ENCODE peak calls at places on chromosomes 3 and 15, in four cellular contexts. E is endodermal cell, S is caudate nucleus, U is lower lobe of right lung. F is an unnamed sample.

GRCh38 chr3:74328505-74328904 is 286.0 kb downstream of the CNTN3 start:
- DNase-seq in S (no peak), U (no peak), E (no peak), F (no peak)

GRCh38 chr3:127305499-127305898 is 17.7 kb upstream of the PRR20G start:
- DNase-seq in U (no peak), S (no peak), E (no peak), F (no peak)

GRCh38 chr3:27521179-27521871 is 37.1 kb upstream of the SLC4A7 start:
- DNase-seq in S (no peak), E (no peak), U (no peak), F (no peak)

GRCh38 chr3:69082805-69083204 is 1.9 kb upstream of the ARL6IP5 start:
- DNase-seq in S (no peak), U (no peak), E (no peak), F (no peak)

GRCh38 chr15:66654718-66655375 is 47.2 kb upstream of the SMAD6 start:
- DNase-seq in U (no peak), S (no peak), E (peak; percentile 76), F (no peak)

GRCh38 chr15:66180706-66181105 is 72.8 kb downstream of the MEGF11 start:
- DNase-seq in E (no peak), U (no peak), S (no peak), F (no peak)

GRCh38 chr3:13470894-13471574 is 9.1 kb upstream of the HDAC11 start:
- DNase-seq in S (no peak), U (no peak), E (no peak), F (no peak)

GRCh38 chr3:159634414-159634813 is 354.2 kb upstream of the IL12A start:
- DNase-seq in U (no peak), S (no peak), E (no peak), F (no peak)

GRCh38 chr15:91127236-91127914 is 27.3 kb downstream of the SV2B start:
- DNase-seq in U (no peak), S (no peak), E (peak; percentile 46), F (peak; percentile 39)

GRCh38 chr3:118628704-118629341 is 405.8 kb downstream of the IGSF11 start:
- DNase-seq in U (no peak), E (peak; percentile 95), S (peak; percentile 50), F (peak; percentile 51)

GRCh38 chr15:68408971-68409370 is 23.0 kb downstream of the ITGA11 start:
- DNase-seq in S (no peak), E (peak; percentile 8), U (no peak), F (no peak)

GRCh38 chr15:73558529-73558928 is 74.7 kb downstream of the NPTN start:
- DNase-seq in E (no peak), U (no peak), S (no peak), F (no peak)

GRCh38 chr3:129632977-129633376 is 26.5 kb upstream of the PLXND1 start:
- DNase-seq in E (peak; percentile 44), S (no peak), U (no peak), F (no peak)

GRCh38 chr15:62306851-62307504 is 141.9 kb upstream of the C2CD4B start:
- DNase-seq in U (peak; percentile 58), E (peak; percentile 87), S (no peak), F (no peak)

GRCh38 chr3:63961891-63962290 is 49.7 kb upstream of the SCAANT1 start:
- DNase-seq in S (no peak), U (no peak), E (no peak), F (no peak)

GRCh38 chr15:60790641-60791040 is 311.7 kb upstream of the ICE2 start:
- DNase-seq in E (no peak), U (no peak), S (no peak), F (no peak)

GRCh38 chr15:60970246-60971170 is 258.6 kb downstream of the RORA start:
- DNase-seq in E (no peak), U (no peak), S (no peak), F (no peak)

GRCh38 chr3:15241341-15241740 is 35.3 kb downstream of the CAPN7 start:
- DNase-seq in S (no peak), E (peak; percentile 74), U (no peak), F (no peak)

GRCh38 chr3:88784925-88785324 is 322.5 kb upstream of the EPHA3 start:
- DNase-seq in U (no peak), E (no peak), S (no peak), F (no peak)
- H3K27ac ChIP-seq in U (no peak overlapping the region), E (no peak overlapping the region), S (no peak overlapping the region), F (no peak overlapping the region)

GRCh38 chr3:112639451-112640332 is 1.3 kb downstream of the CCDC80 start:
- DNase-seq in U (no peak), S (no peak), E (no peak), F (no peak)
- H3K27ac ChIP-seq in U (peak overlapping the region; percentile 19), S (no peak overlapping the region), E (peak overlapping the region; percentile 96), F (no peak overlapping the region)

GRCh38 chr3:49616061-49616460 is 58.1 kb upstream of the APEH start:
- DNase-seq in S (no peak), U (no peak), E (no peak), F (no peak)
- H3K27ac ChIP-seq in S (no peak overlapping the region), U (no peak overlapping the region), E (peak overlapping the region; percentile 97), F (no peak overlapping the region)

GRCh38 chr15:99118801-99119546 is 14.1 kb downstream of the SYNM start:
- DNase-seq in E (no peak), U (peak; percentile 32), S (no peak), F (no peak)

GRCh38 chr15:99118258-99118632 is 13.4 kb downstream of the SYNM start:
- DNase-seq in U (no peak), E (no peak), S (no peak), F (no peak)

GRCh38 chr15:99115300-99116215 is 10.7 kb downstream of the SYNM start:
- DNase-seq in U (peak; percentile 20), S (no peak), E (no peak), F (no peak)

GRCh38 chr15:99117563-99118257 is 12.8 kb downstream of the SYNM start:
- DNase-seq in U (peak; percentile 28), S (no peak), E (no peak), F (no peak)

DNA sequence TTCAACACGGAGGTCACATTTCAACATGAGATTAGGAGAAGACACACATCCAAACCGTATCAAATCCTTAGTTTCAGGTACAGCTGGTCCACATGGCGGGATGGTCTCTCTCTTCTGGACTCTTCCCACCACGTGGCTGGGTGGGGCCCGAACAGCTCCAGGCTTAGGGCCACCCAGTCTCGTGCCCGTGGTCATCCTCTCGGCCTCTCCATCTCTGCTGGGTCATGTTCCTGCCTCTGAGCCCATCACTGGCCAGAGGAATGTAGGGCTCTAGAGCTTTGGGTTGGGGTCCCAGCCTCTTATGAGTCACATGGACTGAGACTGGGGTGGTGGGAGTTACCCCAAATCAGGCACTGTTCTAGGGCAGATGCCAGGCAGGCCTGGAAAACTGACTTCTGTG is 12.2 kb downstream of the SYNM start:
- DNase-seq in S (no peak), E (no peak), U (peak; percentile 9), F (no peak)
- H3K27ac ChIP-seq in S (no peak overlapping the region), E (no peak overlapping the region), U (no peak overlapping the region), F (no peak overlapping the region)

DNA sequence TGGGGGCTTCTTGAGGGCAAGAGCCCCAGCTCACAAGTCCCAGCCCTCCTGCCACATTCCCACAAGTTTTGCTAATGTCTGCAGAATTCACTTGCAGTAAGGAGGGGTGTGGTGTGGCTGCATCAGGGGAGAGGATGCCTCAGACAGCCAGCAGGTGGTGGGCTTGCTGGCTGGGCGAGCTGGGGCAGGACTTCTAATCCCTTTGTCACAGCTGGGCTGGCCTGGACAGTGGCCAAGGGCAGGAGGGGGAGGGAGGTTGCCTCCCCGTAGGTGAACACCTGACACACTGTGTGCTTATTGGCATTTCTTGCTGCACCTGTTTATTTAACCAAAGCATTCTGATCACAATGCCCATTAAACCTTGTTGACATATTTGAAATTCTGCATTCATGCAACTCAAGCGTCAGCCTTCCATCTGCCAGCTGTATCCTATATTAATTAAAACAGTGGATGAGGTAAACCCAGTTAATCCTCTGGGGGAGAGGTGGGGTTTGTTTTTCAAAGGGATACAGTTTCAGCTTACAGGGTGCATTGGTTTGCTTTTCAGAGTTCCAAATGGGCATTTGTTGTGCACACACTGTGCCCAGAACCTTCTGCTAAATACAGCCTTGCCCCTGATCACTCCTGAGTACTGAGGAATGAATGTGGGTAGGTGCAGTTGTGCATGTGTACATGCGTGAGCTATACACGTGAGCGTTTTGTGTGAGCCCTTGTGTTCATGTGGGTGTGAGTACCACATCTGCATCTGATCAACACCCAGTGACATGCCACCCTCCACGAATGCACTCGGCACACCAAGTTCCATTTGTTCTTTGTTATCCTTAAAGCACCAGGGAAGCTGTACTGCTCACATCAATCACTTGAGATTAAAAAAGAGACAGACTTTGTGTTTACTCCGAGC is 268.7 kb downstream of the XXYLT1 start:
- DNase-seq in S (no peak), U (peak; percentile 75), E (peak; percentile 87), F (no peak)
- H3K27ac ChIP-seq in S (no peak overlapping the region), U (no peak overlapping the region), E (peak overlapping the region; percentile 2), F (no peak overlapping the region)

F was measured in substantia nigra.